ENCODE peak calls at places on chromosomes 11 and 22, in five cellular contexts. One of them, this sample, is unnamed.

GRCh38 chr11:32374261-32374711 is 61.1 kb downstream of the WT1 start:
- DNase-seq in DND-41: peak; percentile 77
- DNase-seq in brain microvascular endothelial cell: no peak
- DNase-seq in foreskin fibroblast: no peak
- DNase-seq in cardiac fibroblast: peak; percentile 43
- DNase-seq in this sample: peak; percentile 46

GRCh38 chr11:67199751-67200150 is 66.5 kb upstream of the GRK2 start:
- DNase-seq in brain microvascular endothelial cell: no peak
- DNase-seq in cardiac fibroblast: no peak
- DNase-seq in DND-41: no peak
- DNase-seq in foreskin fibroblast: no peak
- DNase-seq in this sample: no peak

GRCh38 chr22:44924724-44925123 is 85.1 kb downstream of the PHF21B start:
- DNase-seq in foreskin fibroblast: no peak
- DNase-seq in DND-41: no peak
- DNase-seq in cardiac fibroblast: no peak
- DNase-seq in brain microvascular endothelial cell: no peak
- DNase-seq in this sample: no peak

GRCh38 chr11:104339383-104339831 is 175.5 kb upstream of the PDGFD start:
- DNase-seq in foreskin fibroblast: no peak
- DNase-seq in brain microvascular endothelial cell: no peak
- DNase-seq in cardiac fibroblast: no peak
- DNase-seq in DND-41: peak; percentile 91
- DNase-seq in this sample: no peak

GRCh38 chr11:119828819-119829218 is 99.8 kb upstream of the NECTIN1 start:
- DNase-seq in brain microvascular endothelial cell: no peak
- DNase-seq in foreskin fibroblast: no peak
- DNase-seq in cardiac fibroblast: no peak
- DNase-seq in DND-41: no peak
- DNase-seq in this sample: peak; percentile 6

GRCh38 chr22:41682033-41682807 is 6.4 kb downstream of the SNU13 start:
- DNase-seq in DND-41: peak; percentile 79
- DNase-seq in cardiac fibroblast: peak; percentile 88
- DNase-seq in brain microvascular endothelial cell: peak; percentile 83
- DNase-seq in foreskin fibroblast: peak; percentile 81
- DNase-seq in this sample: peak; percentile 92

GRCh38 chr11:116263770-116264169 is 509.0 kb downstream of the BUD13 start:
- DNase-seq in brain microvascular endothelial cell: no peak
- DNase-seq in DND-41: no peak
- DNase-seq in cardiac fibroblast: no peak
- DNase-seq in foreskin fibroblast: no peak
- DNase-seq in this sample: no peak

GRCh38 chr11:76445122-76446084 is 585 bp downstream of the EMSY start:
- DNase-seq in foreskin fibroblast: peak; percentile 80
- DNase-seq in cardiac fibroblast: peak; percentile 88
- DNase-seq in DND-41: peak; percentile 80
- DNase-seq in brain microvascular endothelial cell: peak; percentile 94
- DNase-seq in this sample: peak; percentile 95

GRCh38 chr22:43110927-43111623 is 525 bp downstream of the BIK start:
- DNase-seq in brain microvascular endothelial cell: no peak
- DNase-seq in DND-41: no peak
- DNase-seq in cardiac fibroblast: no peak
- DNase-seq in foreskin fibroblast: no peak
- DNase-seq in this sample: no peak

DNA sequence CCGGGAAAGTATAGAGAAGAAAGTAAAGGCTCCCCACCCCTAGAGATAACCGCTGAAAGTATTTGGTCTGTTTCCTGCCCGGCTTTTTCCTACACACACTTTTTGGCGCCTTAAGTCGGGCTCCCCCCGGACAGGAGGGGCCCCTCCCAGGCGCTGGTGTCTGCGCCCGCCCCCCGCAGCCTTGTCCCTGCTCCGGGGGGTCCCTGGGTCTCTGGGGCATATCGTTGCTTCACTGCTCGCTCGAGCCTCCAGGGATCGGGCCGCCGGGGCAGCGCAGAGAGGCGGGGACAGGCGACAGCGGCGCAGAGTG is 928 bp upstream of the CRACR2B start:
- DNase-seq in foreskin fibroblast: no peak
- DNase-seq in DND-41: peak; percentile 33
- DNase-seq in brain microvascular endothelial cell: no peak
- DNase-seq in cardiac fibroblast: no peak
- DNase-seq in this sample: no peak
- H3K4me3 ChIP-seq in foreskin fibroblast: no peak overlapping the region
- H3K4me3 ChIP-seq in DND-41: peak overlapping the region; percentile 53
- H3K4me3 ChIP-seq in brain microvascular endothelial cell: no peak overlapping the region
- H3K4me3 ChIP-seq in cardiac fibroblast: peak overlapping the region; percentile 22
- H3K4me3 ChIP-seq in this sample: peak overlapping the region; percentile 34

DNA sequence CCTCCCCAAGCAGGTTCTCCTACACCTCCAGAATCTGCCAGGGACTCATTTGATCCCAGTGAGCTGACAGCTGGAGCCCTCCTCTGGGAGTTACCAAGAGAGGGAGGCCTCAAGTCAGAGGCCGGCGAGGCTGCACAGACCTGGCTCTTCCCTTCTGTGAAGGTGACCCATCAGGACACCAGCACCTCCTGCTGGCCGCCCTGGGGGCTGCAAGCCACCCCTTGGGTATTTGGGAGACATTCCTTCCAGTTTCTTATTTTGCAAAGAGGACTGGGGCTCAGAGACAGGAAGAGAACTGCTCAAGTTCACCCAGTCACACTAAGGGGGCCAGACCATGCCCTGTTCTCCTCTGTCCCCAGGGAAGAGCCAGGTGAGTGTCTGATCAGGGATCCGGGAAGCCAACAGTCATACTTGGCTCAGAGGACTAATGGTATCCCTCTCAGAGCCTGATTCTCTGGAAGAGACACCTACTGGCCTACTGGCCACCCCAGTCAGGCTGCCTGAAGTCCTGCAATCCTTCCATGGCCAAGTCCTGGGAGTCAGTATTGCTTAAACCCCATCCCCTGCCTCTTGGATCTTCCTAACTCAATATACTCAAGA is 40.5 kb upstream of the RIC3 start:
- DNase-seq in brain microvascular endothelial cell: no peak
- DNase-seq in DND-41: peak; percentile 21
- DNase-seq in foreskin fibroblast: no peak
- DNase-seq in cardiac fibroblast: no peak
- DNase-seq in this sample: no peak
- TF ChIP-seq CTCF in brain microvascular endothelial cell: peak; percentile 56
- TF ChIP-seq CTCF in DND-41: peak; percentile 65
- TF ChIP-seq CTCF in foreskin fibroblast: peak; percentile 15
- TF ChIP-seq CTCF in cardiac fibroblast: peak; percentile 40
- TF ChIP-seq CTCF in this sample: peak; percentile 37

GRCh38 chr22:19943665-19944026 is 2.0 kb upstream of the TXNRD2 start:
- DNase-seq in brain microvascular endothelial cell: peak; percentile 70
- DNase-seq in foreskin fibroblast: peak; percentile 77
- DNase-seq in cardiac fibroblast: peak; percentile 72
- DNase-seq in DND-41: peak; percentile 87
- DNase-seq in this sample: peak; percentile 83

GRCh38 chr22:19941365-19942070 is at the start of the genes COMT and TXNRD2:
- DNase-seq in brain microvascular endothelial cell: peak; percentile 28
- DNase-seq in DND-41: peak; percentile 77
- DNase-seq in foreskin fibroblast: peak; percentile 71
- DNase-seq in cardiac fibroblast: peak; percentile 55
- DNase-seq in this sample: peak; percentile 60

GRCh38 chr22:19942886-19943664 is 1.5 kb upstream of the TXNRD2 start:
- DNase-seq in brain microvascular endothelial cell: peak; percentile 87
- DNase-seq in foreskin fibroblast: peak; percentile 83
- DNase-seq in DND-41: peak; percentile 48
- DNase-seq in cardiac fibroblast: peak; percentile 95
- DNase-seq in this sample: peak; percentile 95

GRCh38 chr22:19940536-19941364 is 822 bp upstream of the COMT start:
- DNase-seq in brain microvascular endothelial cell: no peak
- DNase-seq in DND-41: no peak
- DNase-seq in cardiac fibroblast: peak; percentile 9
- DNase-seq in foreskin fibroblast: no peak
- DNase-seq in this sample: no peak

DNA sequence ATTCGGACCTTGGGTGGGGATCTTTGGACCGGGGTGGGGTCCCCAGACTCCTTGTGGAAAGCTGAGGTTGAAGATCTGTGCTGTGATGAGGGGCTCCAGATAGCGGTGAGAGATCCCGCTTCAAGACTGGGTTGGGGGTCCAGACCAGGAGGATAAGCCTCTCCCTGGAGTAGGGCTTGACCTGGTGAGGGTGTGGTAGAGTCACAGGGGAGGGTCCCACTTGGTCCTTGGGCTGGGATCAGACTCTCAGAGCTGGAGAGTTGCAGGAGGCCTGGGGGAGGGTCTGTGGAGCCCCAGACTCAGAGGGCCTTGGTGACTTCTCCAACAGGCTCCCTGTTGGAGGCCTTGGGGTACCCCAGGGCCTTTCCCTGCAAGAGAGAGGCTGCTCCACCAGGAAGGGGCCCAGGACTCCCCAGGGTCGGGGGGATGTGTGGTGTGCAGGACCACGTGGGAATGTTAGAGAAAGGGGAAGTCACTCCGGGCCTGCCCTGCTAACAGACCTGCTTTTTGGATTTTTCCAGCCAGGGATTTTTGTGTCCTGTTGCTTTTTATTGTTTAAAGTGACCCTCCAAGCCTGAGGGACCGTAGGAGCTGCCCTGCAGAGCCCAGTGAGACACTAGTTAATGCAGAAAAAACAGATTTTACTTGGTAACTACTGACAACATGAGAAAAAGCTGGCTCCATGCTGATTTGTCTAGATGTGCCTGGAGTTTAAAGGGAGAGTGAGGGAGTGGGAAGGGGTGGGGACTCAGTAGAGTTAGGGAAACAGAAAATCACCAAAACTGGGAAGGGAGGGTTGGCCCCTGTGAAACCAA is 660 bp upstream of the TXNRD2 start:
- DNase-seq in cardiac fibroblast: peak; percentile 76
- DNase-seq in brain microvascular endothelial cell: peak; percentile 56
- DNase-seq in foreskin fibroblast: peak; percentile 61
- DNase-seq in DND-41: peak; percentile 55
- DNase-seq in this sample: peak; percentile 85
- H3K4me3 ChIP-seq in cardiac fibroblast: peak overlapping the region; percentile 80
- H3K4me3 ChIP-seq in brain microvascular endothelial cell: peak overlapping the region; percentile 79
- H3K4me3 ChIP-seq in foreskin fibroblast: peak overlapping the region; percentile 52
- H3K4me3 ChIP-seq in DND-41: peak overlapping the region; percentile 99
- H3K4me3 ChIP-seq in this sample: peak overlapping the region; percentile 78

GRCh38 chr11:107577312-107577711 is 11.8 kb upstream of the ALKBH8 start:
- DNase-seq in brain microvascular endothelial cell: no peak
- DNase-seq in foreskin fibroblast: no peak
- DNase-seq in cardiac fibroblast: no peak
- DNase-seq in DND-41: no peak
- DNase-seq in this sample: no peak

GRCh38 chr11:107581147-107581546 is 9.8 kb upstream of the ELMOD1 start:
- DNase-seq in DND-41: no peak
- DNase-seq in foreskin fibroblast: no peak
- DNase-seq in cardiac fibroblast: no peak
- DNase-seq in brain microvascular endothelial cell: no peak
- DNase-seq in this sample: no peak

DNA sequence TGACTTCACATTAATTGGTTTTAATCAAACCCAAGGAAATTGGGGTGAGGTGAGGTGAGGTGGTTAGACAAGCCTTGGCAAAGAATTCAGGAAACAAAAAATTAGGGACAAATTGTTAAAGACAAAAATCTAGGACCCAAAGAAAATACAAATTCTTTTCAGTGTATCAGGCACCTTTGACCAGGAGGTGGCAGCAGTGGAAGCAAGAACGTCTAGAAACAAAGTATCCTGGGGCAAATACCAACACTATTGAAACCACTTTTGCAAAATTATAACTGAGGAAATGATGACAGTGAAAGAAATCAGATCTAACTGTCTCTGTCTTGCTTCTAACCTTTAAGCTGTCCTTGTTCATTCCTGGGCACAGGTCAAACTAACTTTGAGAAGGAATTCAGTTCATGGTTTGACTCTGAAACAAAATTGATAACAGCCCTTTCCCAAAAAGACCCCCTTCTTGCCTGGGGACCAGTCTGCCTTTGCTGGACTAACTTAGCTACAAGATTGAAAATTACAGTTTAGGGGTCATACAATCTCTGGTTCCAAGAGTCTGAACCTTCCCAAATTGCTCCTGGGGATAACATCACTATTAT is 11.1 kb upstream of the ALKBH8 start:
- DNase-seq in brain microvascular endothelial cell: peak; percentile 53
- DNase-seq in DND-41: peak; percentile 55
- DNase-seq in foreskin fibroblast: no peak
- DNase-seq in cardiac fibroblast: peak; percentile 62
- DNase-seq in this sample: peak; percentile 71
- TF ChIP-seq CTCF in brain microvascular endothelial cell: peak; percentile 79
- TF ChIP-seq CTCF in DND-41: peak; percentile 79
- TF ChIP-seq CTCF in foreskin fibroblast: peak; percentile 77
- TF ChIP-seq CTCF in cardiac fibroblast: peak; percentile 69
- TF ChIP-seq CTCF in this sample: peak; percentile 81

GRCh38 chr11:108858624-108859023 is 193.8 kb downstream of the DDX10 start:
- DNase-seq in cardiac fibroblast: no peak
- DNase-seq in brain microvascular endothelial cell: no peak
- DNase-seq in DND-41: no peak
- DNase-seq in foreskin fibroblast: no peak
- DNase-seq in this sample: no peak
- H3K4me3 ChIP-seq in cardiac fibroblast: no peak overlapping the region
- H3K4me3 ChIP-seq in brain microvascular endothelial cell: no peak overlapping the region
- H3K4me3 ChIP-seq in DND-41: no peak overlapping the region
- H3K4me3 ChIP-seq in foreskin fibroblast: no peak overlapping the region
- H3K4me3 ChIP-seq in this sample: no peak overlapping the region

GRCh38 chr22:26393929-26394328 is 35.1 kb upstream of the ASPHD2 start:
- DNase-seq in DND-41: no peak
- DNase-seq in brain microvascular endothelial cell: no peak
- DNase-seq in cardiac fibroblast: no peak
- DNase-seq in foreskin fibroblast: no peak
- DNase-seq in this sample: no peak
- TF ChIP-seq CTCF in DND-41: peak; percentile 36
- TF ChIP-seq CTCF in brain microvascular endothelial cell: peak; percentile 43
- TF ChIP-seq CTCF in cardiac fibroblast: peak; percentile 20
- TF ChIP-seq CTCF in foreskin fibroblast: no peak
- TF ChIP-seq CTCF in this sample: peak; percentile 14